ENCODE peak calls at places on chromosomes 6 and 20, in ten cellular contexts. One of them, this sample, is unnamed.

GRCh38 chr6:113586966-113587699 is 270.0 kb upstream of the MARCKS start:
- DNase-seq in T follicular helper cell: no peak
- DNase-seq in WTC11: peak
- DNase-seq in GM04503: no peak
- DNase-seq in COLO829: no peak
- DNase-seq in HCEC 1CT: no peak
- DNase-seq in NK-92 treated with Interleukin-12 subunit alpha and Interleukin-12 subunit beta, amount 100 ng/mL, for 24 hours: no peak
- DNase-seq in stomach: no peak
- DNase-seq in caudate nucleus: no peak
- DNase-seq in osteocyte: no peak
- DNase-seq in this sample: peak

GRCh38 chr6:156977527-156978291 is 200.5 kb downstream of the ARID1B start:
- DNase-seq in T follicular helper cell: no peak
- DNase-seq in WTC11: no peak
- DNase-seq in GM04503: peak
- DNase-seq in COLO829: no peak
- DNase-seq in HCEC 1CT: peak
- DNase-seq in NK-92 treated with Interleukin-12 subunit alpha and Interleukin-12 subunit beta, amount 100 ng/mL, for 24 hours: no peak
- DNase-seq in stomach: peak
- DNase-seq in caudate nucleus: no peak
- DNase-seq in osteocyte: no peak
- DNase-seq in this sample: peak

GRCh38 chr6:41984623-41985022 is 43.0 kb upstream of the CCND3 start:
- DNase-seq in T follicular helper cell: no peak
- DNase-seq in WTC11: no peak
- DNase-seq in GM04503: no peak
- DNase-seq in COLO829: no peak
- DNase-seq in HCEC 1CT: no peak
- DNase-seq in NK-92 treated with Interleukin-12 subunit alpha and Interleukin-12 subunit beta, amount 100 ng/mL, for 24 hours: no peak
- DNase-seq in stomach: no peak
- DNase-seq in caudate nucleus: no peak
- DNase-seq in osteocyte: no peak
- DNase-seq in this sample: no peak

GRCh38 chr6:17103715-17104114 is 1.9 kb downstream of the STMND1 start:
- DNase-seq in T follicular helper cell: no peak
- DNase-seq in WTC11: no peak
- DNase-seq in GM04503: no peak
- DNase-seq in COLO829: no peak
- DNase-seq in HCEC 1CT: no peak
- DNase-seq in NK-92 treated with Interleukin-12 subunit alpha and Interleukin-12 subunit beta, amount 100 ng/mL, for 24 hours: no peak
- DNase-seq in stomach: no peak
- DNase-seq in caudate nucleus: no peak
- DNase-seq in osteocyte: no peak
- DNase-seq in this sample: no peak

GRCh38 chr6:132279592-132280139 is 121.6 kb downstream of the MOXD1 start:
- DNase-seq in T follicular helper cell: peak
- DNase-seq in WTC11: peak
- DNase-seq in GM04503: peak
- DNase-seq in COLO829: peak
- DNase-seq in HCEC 1CT: peak
- DNase-seq in NK-92 treated with Interleukin-12 subunit alpha and Interleukin-12 subunit beta, amount 100 ng/mL, for 24 hours: peak
- DNase-seq in stomach: peak
- DNase-seq in caudate nucleus: peak
- DNase-seq in osteocyte: peak
- DNase-seq in this sample: peak

GRCh38 chr6:85945454-85946185 is 302.9 kb upstream of the SYNCRIP start:
- DNase-seq in T follicular helper cell: no peak
- DNase-seq in WTC11: no peak
- DNase-seq in GM04503: no peak
- DNase-seq in COLO829: no peak
- DNase-seq in HCEC 1CT: no peak
- DNase-seq in NK-92 treated with Interleukin-12 subunit alpha and Interleukin-12 subunit beta, amount 100 ng/mL, for 24 hours: no peak
- DNase-seq in stomach: no peak
- DNase-seq in caudate nucleus: no peak
- DNase-seq in osteocyte: no peak
- DNase-seq in this sample: no peak

GRCh38 chr20:4151991-4152695 is 136.8 kb upstream of the RNF24 start:
- DNase-seq in T follicular helper cell: no peak
- DNase-seq in WTC11: no peak
- DNase-seq in GM04503: no peak
- DNase-seq in COLO829: no peak
- DNase-seq in HCEC 1CT: no peak
- DNase-seq in NK-92 treated with Interleukin-12 subunit alpha and Interleukin-12 subunit beta, amount 100 ng/mL, for 24 hours: no peak
- DNase-seq in stomach: no peak
- DNase-seq in caudate nucleus: no peak
- DNase-seq in osteocyte: no peak
- DNase-seq in this sample: no peak

GRCh38 chr6:43766964-43767461 is 3.0 kb upstream of the VEGFA start:
- DNase-seq in T follicular helper cell: no peak
- DNase-seq in WTC11: peak
- DNase-seq in GM04503: no peak
- DNase-seq in COLO829: no peak
- DNase-seq in HCEC 1CT: no peak
- DNase-seq in NK-92 treated with Interleukin-12 subunit alpha and Interleukin-12 subunit beta, amount 100 ng/mL, for 24 hours: no peak
- DNase-seq in stomach: peak
- DNase-seq in caudate nucleus: no peak
- DNase-seq in osteocyte: no peak
- DNase-seq in this sample: no peak

This sample was measured in NCI-H1105.